ENCODE peak calls at places on chromosome 14, in eight cellular contexts. J, F, U, Q, G, Y, M and W are unnamed samples. For H3K4me1 and H3K9me3, the result is how much of the 10 kb centered on the place peaks cover.

GRCh38 chr14:64278458-64278857 is 15.7 kb downstream of the ESR2 start:
- DNase-seq in J (no peak), F (no peak), U (no peak), Q (no peak), G (no peak), Y (no peak), M (no peak), W (no peak)

GRCh38 chr14:77872971-77873370 is 73.1 kb downstream of the ADCK1 start:
- DNase-seq in J (no peak), F (no peak), U (no peak), Q (no peak), G (no peak), Y (no peak), M (no peak), W (no peak)

GRCh38 chr14:75022655-75023054 is 19.9 kb downstream of the EIF2B2 start:
- DNase-seq in J (no peak), F (peak), U (peak), Q (peak), G (no peak), Y (peak), M (peak), W (peak)

GRCh38 chr14:36663404-36664321 is 2.0 kb downstream of the PAX9 start:
- DNase-seq in J (no peak), F (peak), U (no peak), Q (peak), G (no peak), Y (no peak), M (peak), W (no peak)

GRCh38 chr14:92962031-92962830 is 39.3 kb downstream of the CHGA start:
- DNase-seq in J (no peak), F (no peak), U (no peak), Q (no peak), G (no peak), Y (no peak), M (no peak), W (no peak)

GRCh38 chr14:92209141-92209540 is 87.4 kb downstream of the CPSF2 start:
- DNase-seq in J (no peak), F (no peak), U (no peak), Q (no peak), G (no peak), Y (no peak), M (no peak), W (no peak)

GRCh38 chr14:59427653-59428578 is 37.3 kb downstream of the GPR135 start:
- DNase-seq in J (no peak), F (no peak), U (no peak), Q (no peak), G (no peak), Y (no peak), M (peak), W (no peak)

GRCh38 chr14:81565441-81566290 is 32.0 kb upstream of the SEL1L start:
- DNase-seq in J (peak), F (peak), U (peak), Q (peak), G (peak), Y (no peak), M (peak), W (peak)

GRCh38 chr14:103547941-103548462 is 14.5 kb downstream of the BAG5 start:
- DNase-seq in J (no peak), F (no peak), U (no peak), Q (no peak), G (no peak), Y (peak), M (no peak), W (no peak)
- H3K4me1 ChIP-seq in J (under half), F (under half), U (under half), Q (under half), G (under half), Y (under half), M (under half), W (under half)

GRCh38 chr14:88798161-88798560 is 5.4 kb upstream of the EML5 start:
- DNase-seq in J (no peak), F (no peak), U (no peak), Q (no peak), G (no peak), Y (no peak), M (no peak), W (no peak)
- TF ChIP-seq EZH2phosphoT487 in J (no peak), F (no peak), U (no peak), Q (no peak), G (no peak), Y (no peak), M (no peak), W (no peak)

GRCh38 chr14:104388631-104389325 is 190.8 kb upstream of the C14orf180 start:
- DNase-seq in J (no peak), F (no peak), U (no peak), Q (no peak), G (no peak), Y (peak), M (no peak), W (no peak)

GRCh38 chr14:104388011-104388521 is 191.5 kb upstream of the C14orf180 start:
- DNase-seq in J (no peak), F (no peak), U (no peak), Q (no peak), G (no peak), Y (no peak), M (no peak), W (no peak)

GRCh38 chr14:104387000-104387384 is 192.6 kb upstream of the C14orf180 start:
- DNase-seq in J (no peak), F (no peak), U (no peak), Q (no peak), G (no peak), Y (peak), M (no peak), W (no peak)

GRCh38 chr14:104386281-104386841 is 193.2 kb upstream of the C14orf180 start:
- DNase-seq in J (no peak), F (no peak), U (no peak), Q (no peak), G (no peak), Y (peak), M (no peak), W (no peak)

DNA sequence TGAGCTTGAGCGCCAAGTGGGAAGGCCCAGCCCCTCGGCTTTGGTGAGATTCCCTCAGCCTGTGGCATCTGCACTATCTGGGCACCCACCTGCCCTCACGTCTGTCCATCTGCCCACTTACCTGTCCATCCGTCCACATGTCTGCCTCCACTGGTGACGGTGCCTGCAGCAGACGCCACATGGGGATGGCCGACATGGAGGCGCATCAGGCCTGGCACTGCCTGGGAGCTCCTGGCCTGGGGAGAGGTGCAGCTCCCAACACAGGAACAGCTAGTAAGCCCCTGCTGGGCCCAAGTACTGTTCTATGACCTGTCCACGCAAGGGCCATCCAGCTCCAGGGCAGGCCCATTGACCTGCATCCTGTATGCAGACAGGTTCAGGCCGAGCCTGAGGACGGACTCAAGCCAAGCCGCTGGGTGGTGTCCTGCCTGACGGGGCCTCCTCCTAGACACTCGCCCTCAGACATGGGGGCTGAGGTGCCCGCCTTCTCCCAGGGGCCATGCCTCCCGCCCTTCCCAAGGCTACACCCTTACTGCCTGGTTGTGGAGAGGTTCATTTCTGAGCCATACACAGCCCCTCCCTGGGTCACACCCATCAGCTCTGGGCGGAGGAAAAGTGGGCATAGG is 192.1 kb upstream of the C14orf180 start:
- DNase-seq in J (no peak), F (no peak), U (no peak), Q (no peak), G (no peak), Y (no peak), M (no peak), W (no peak)
- H3K9me3 ChIP-seq in J (under half), F (under half), U (under half), Q (under half), G (under half), Y (under half), M (under half), W (under half)

DNA sequence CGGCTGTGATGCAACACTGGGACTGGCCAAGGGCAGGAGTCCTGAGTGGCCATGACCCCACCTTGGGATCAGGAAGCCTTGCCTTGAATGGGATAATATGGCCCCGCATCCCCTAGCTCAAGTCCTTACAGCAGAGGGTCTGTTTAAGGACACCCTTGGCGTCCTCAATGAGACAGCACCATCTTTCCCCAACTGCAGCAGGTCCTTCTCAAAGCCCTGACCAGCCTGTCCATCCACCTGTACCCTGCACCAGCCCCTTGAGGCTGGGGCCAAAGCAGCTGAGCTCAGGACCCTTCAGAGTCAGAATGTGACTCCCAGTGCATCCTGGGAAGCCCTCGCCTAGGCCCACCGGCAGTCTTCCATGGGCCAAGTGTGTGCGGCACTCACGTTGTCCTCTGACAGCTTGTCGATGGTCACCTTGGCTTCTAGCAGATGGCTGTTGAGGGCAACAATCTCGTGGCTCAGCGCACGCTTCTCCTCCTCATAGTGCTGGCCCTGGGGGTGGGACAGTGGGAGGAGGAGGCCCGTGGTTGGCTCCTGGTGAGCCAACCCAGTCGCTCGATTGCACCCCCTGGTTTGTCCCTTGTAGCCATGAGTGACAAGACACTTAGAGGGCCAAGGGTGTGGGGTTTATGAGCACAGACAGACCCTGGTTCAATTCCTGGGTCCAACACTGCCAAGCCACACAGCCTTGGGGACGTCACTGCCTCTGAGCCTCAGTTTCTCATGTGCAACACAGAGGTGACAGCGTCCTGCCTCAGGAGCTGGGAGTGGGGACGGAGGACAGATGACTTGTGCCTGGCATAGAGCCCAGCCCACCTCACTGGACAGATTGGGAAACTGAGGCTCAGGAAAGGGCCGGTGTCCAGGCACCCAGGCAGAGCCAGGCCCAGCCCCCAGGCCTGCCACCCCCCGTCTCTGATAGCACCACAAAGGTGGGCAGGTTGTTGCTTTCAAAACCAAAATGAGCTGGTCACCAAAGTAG is 43.5 kb downstream of the BEGAIN start:
- DNase-seq in J (no peak), F (no peak), U (no peak), Q (no peak), G (no peak), Y (no peak), M (no peak), W (no peak)
- H3K4me1 ChIP-seq in J (under half), F (under half), U (under half), Q (under half), G (under half), Y (under half), M (under half), W (under half)

DNA sequence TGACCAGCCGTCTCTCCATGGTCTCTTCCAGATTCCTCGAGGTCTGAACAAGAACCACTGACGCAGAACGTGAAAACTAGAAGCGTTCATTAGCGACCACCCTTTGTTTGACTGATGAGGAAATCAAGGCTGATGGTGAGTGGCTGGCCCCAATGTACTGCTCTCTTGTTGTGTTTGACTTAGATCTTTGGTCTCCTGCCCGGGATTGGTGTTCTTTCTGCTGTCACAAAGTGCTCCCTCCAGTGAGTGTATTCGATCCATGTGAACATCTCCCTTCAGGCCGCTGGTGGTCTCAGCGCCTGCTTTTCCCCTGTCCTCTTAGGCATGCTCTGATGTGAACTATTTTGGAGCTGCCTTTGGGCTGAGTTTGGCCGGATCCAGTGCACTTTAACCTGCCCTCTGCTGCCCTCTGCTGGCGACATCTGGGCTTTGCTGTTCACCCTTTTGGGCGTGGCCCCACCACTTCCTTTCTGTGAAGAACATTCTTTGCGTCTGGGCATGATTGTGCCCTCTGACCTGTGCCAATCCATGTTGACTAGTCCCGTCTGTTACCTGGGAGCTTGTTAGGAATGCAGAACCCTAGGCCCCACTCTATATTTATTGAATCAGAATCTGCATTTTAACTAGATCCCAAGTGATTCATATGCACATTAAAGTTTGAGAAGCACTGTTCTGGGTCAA is 279.1 kb downstream of the TTC6 start:
- DNase-seq in J (peak), F (peak), U (peak), Q (peak), G (peak), Y (peak), M (peak), W (peak)
- TF ChIP-seq EZH2phosphoT487 in J (no peak), F (no peak), U (no peak), Q (no peak), G (no peak), Y (no peak), M (no peak), W (no peak)

DNA sequence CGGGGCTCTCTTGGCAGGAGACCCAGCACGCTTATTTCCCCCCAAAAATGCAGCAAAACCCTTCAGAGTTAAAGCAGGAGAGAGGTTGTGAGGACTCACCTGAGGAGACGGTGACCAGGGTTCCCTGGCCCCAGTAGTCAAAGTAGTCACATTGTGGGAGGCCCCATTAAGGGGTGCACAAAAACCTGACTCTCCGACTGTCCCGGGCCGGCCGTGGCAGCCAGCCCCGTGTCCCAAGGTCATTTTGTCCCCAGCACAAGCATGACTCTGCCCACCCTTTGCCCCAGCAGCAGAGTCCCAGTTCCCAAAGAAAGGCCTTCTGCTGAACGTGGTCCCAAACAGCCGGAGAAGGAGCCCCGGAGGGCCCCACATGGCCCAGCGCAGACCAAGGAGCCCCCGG is 337.7 kb downstream of the TMEM121 start:
- DNase-seq in J (no peak), F (no peak), U (no peak), Q (no peak), G (no peak), Y (no peak), M (no peak), W (no peak)
- H3K9me3 ChIP-seq in J (under half), F (under half), U (under half), Q (under half), G (under half), Y (under half), M (under half), W (under half)

GRCh38 chr14:24315807-24316596 is 4.7 kb downstream of the LTB4R start:
- DNase-seq in J (no peak), F (no peak), U (no peak), Q (no peak), G (no peak), Y (peak), M (peak), W (no peak)
- H3K4me1 ChIP-seq in J (under half), F (under half), U (under half), Q (under half), G (under half), Y (under half), M (under half), W (under half)